ENCODE peak calls at places on chromosomes 5 and 9, in four cellular contexts. L is mammary epithelial cell, J is upper lobe of left lung, C is Peyer's patch. V is an unnamed sample.

GRCh38 chr5:140220032-140220697 is 45.2 kb downstream of the CYSTM1 start:
- DNase-seq in L (peak; percentile 74), J (no peak), C (no peak), V (no peak)

GRCh38 chr9:105055922-105056321 is 128.0 kb upstream of the ABCA1 start:
- DNase-seq in L (no peak), J (no peak), C (no peak), V (no peak)

GRCh38 chr5:138330813-138331448 is 673 bp downstream of the CDC25C start:
- DNase-seq in L (peak; percentile 40), J (no peak), C (no peak), V (no peak)

GRCh38 chr5:177302354-177303110 is 987 bp downstream of the RAB24 start:
- DNase-seq in L (no peak), J (no peak), C (no peak), V (no peak)

GRCh38 chr9:114336699-114337395 is 7.2 kb downstream of the ORM2 start:
- DNase-seq in L (no peak), J (peak; percentile 76), C (no peak), V (no peak)

GRCh38 chr5:126464016-126464415 is 40.8 kb downstream of the GRAMD2B start:
- DNase-seq in L (no peak), J (no peak), C (no peak), V (no peak)

GRCh38 chr9:15837079-15837679 is 284.3 kb downstream of the CCDC171 start:
- DNase-seq in L (peak; percentile 45), J (no peak), C (peak; percentile 50), V (no peak)

GRCh38 chr5:110917161-110917875 is 154.2 kb upstream of the TSLP start:
- DNase-seq in L (no peak), J (no peak), C (no peak), V (no peak)

GRCh38 chr5:103433216-103433615 is 129.4 kb downstream of the NUDT12 start:
- DNase-seq in L (no peak), J (no peak), C (no peak), V (no peak)

GRCh38 chr5:63960646-63961045 is 1.6 kb downstream of the HTR1A start:
- DNase-seq in L (no peak), J (peak; percentile 62), C (no peak), V (no peak)

GRCh38 chr9:6869081-6869948 is 111.5 kb downstream of the KDM4C start:
- DNase-seq in L (no peak), J (no peak), C (no peak), V (no peak)

GRCh38 chr9:2039294-2040180 is 24.4 kb downstream of the SMARCA2 start:
- DNase-seq in L (no peak), J (peak; percentile 52), C (no peak), V (no peak)

GRCh38 chr9:109441296-109441695 is 56.8 kb downstream of the PTPN3 start:
- DNase-seq in L (no peak), J (no peak), C (no peak), V (no peak)

GRCh38 chr9:118782790-118783463 is 586.3 kb downstream of the BRINP1 start:
- DNase-seq in L (no peak), J (no peak), C (no peak), V (no peak)

GRCh38 chr5:141650851-141651727 is at the start of gene FCHSD1:
- DNase-seq in L (peak; percentile 64), J (peak; percentile 98), C (peak; percentile 96), V (peak; percentile 74)

GRCh38 chr9:128887914-128888350 is 6.0 kb downstream of the LRRC8A start:
- DNase-seq in L (peak; percentile 24), J (no peak), C (no peak), V (no peak)

GRCh38 chr9:131310833-131311554 is 21.5 kb downstream of the PLPP7 start:
- DNase-seq in L (no peak), J (no peak), C (peak; percentile 70), V (peak; percentile 24)

GRCh38 chr5:308672-309271 is 12.7 kb upstream of the AHRR start:
- DNase-seq in L (no peak), J (no peak), C (no peak), V (no peak)

GRCh38 chr9:68762570-68762969 is 57.5 kb downstream of the PIP5K1B start:
- DNase-seq in L (no peak), J (no peak), C (no peak), V (no peak)

GRCh38 chr9:20343325-20343724 is 279.0 kb downstream of the MLLT3 start:
- DNase-seq in L (no peak), J (no peak), C (no peak), V (no peak)

GRCh38 chr5:154189819-154190651 is 498 bp upstream of the GALNT10 start:
- DNase-seq in L (peak; percentile 78), J (peak; percentile 95), C (peak; percentile 93), V (peak; percentile 74)

GRCh38 chr5:135328128-135328687 is 70.8 kb downstream of the MACROH2A1 start:
- DNase-seq in L (no peak), J (no peak), C (no peak), V (no peak)

GRCh38 chr9:95012035-95012708 is 285.7 kb downstream of the AOPEP start:
- DNase-seq in L (no peak), J (no peak), C (no peak), V (no peak)

GRCh38 chr9:108272350-108272899 is 583.4 kb downstream of the ACTL7B start:
- DNase-seq in L (peak; percentile 55), J (no peak), C (peak; percentile 66), V (no peak)

GRCh38 chr9:38227061-38227540 is 158.1 kb upstream of the SHB start:
- DNase-seq in L (peak; percentile 95), J (peak; percentile 39), C (peak; percentile 56), V (peak; percentile 33)

GRCh38 chr5:154477382-154478223 is 424 bp downstream of the HAND1 start:
- DNase-seq in L (no peak), J (peak; percentile 86), C (no peak), V (no peak)

GRCh38 chr9:134932656-134933055 is 14.9 kb upstream of the FCN1 start:
- DNase-seq in L (no peak), J (no peak), C (no peak), V (no peak)

GRCh38 chr5:44875661-44876250 is 67.0 kb downstream of the MRPS30 start:
- DNase-seq in L (peak; percentile 96), J (no peak), C (no peak), V (no peak)

GRCh38 chr9:91515074-91515687 is 91.5 kb upstream of the NFIL3 start:
- DNase-seq in L (peak; percentile 60), J (no peak), C (peak; percentile 56), V (no peak)

GRCh38 chr9:88538311-88539085 is 3.5 kb downstream of the NXNL2 start:
- DNase-seq in L (no peak), J (no peak), C (no peak), V (no peak)

GRCh38 chr9:132869266-132869665 is 8.8 kb downstream of the AK8 start:
- DNase-seq in L (no peak), J (no peak), C (no peak), V (no peak)

GRCh38 chr9:89842267-89842768 is 237.5 kb downstream of the GADD45G start:
- DNase-seq in L (no peak), J (no peak), C (peak; percentile 86), V (no peak)

GRCh38 chr5:121805931-121806330 is 45.8 kb upstream of the FTMT start:
- DNase-seq in L (peak; percentile 43), J (no peak), C (no peak), V (no peak)

GRCh38 chr5:158485604-158486081 is 614.1 kb downstream of the EBF1 start:
- DNase-seq in L (no peak), J (no peak), C (no peak), V (no peak)

GRCh38 chr5:158484968-158485367 is 614.7 kb downstream of the EBF1 start:
- DNase-seq in L (no peak), J (no peak), C (no peak), V (no peak)

GRCh38 chr5:158483202-158483870 is 616.4 kb downstream of the EBF1 start:
- DNase-seq in L (no peak), J (no peak), C (no peak), V (no peak)

GRCh38 chr5:158484246-158484645 is 615.5 kb downstream of the EBF1 start:
- DNase-seq in L (no peak), J (no peak), C (no peak), V (no peak)

GRCh38 chr5:158482201-158482600 is 617.5 kb downstream of the EBF1 start:
- DNase-seq in L (no peak), J (no peak), C (no peak), V (no peak)
- H3K9me3 ChIP-seq in L (no peaks in the 10 kb centered on the region), J (no peaks in the 10 kb centered on the region), C (no peaks in the 10 kb centered on the region), V (no peaks in the 10 kb centered on the region)

GRCh38 chr5:74367241-74367733 is 273.2 kb downstream of the ENC1 start:
- DNase-seq in L (no peak), J (no peak), C (no peak), V (no peak)
- H3K9me3 ChIP-seq in L (no peaks in the 10 kb centered on the region), J (no peaks in the 10 kb centered on the region), C (no peaks in the 10 kb centered on the region), V (no peaks in the 10 kb centered on the region)

DNA sequence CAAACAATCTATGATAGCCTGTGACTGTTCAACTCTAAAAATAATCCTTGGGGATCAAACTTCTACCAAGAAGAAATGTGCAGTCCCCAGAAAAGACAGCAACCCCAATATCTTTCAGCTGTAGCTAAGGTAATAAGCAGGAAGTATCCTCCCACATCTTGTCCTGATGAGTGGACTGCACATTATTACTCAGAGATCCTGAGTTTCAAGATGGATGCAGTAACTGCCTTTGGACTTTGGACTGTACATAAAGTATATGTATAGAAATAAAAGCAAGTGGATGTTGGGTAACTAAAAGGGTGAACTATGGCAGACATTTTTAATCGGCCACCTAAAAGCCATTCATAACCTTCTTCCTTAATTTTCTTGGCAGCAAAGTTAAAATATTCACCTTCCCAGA is 45.1 kb downstream of the SMIM23 start:
- DNase-seq in L (peak; percentile 42), J (no peak), C (no peak), V (no peak)
- H3K9me3 ChIP-seq in L (no peaks in the 10 kb centered on the region), J (no peaks in the 10 kb centered on the region), C (no peaks in the 10 kb centered on the region), V (no peaks in the 10 kb centered on the region)

GRCh38 chr9:26062172-26062571 is 383.9 kb upstream of the TUSC1 start:
- DNase-seq in L (no peak), J (no peak), C (no peak), V (no peak)

DNA sequence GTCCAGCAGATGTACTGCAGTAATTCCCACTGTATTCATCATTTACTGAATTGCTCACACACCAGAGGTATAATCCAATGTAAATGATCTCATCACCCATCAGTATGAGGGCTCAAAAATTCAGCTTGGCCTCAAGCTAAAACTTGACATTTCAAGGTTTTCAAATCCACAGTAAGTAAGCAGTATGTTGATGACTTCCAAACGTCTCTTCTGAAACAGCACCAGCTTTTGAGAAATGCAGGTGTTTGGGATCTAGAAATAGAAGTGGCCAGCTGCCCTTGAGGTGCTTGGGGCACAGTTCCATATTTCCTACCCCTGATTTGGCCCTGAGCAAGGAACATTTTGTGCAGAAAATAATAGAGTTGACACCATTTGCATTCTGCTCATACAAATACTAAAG is 388.0 kb upstream of the TUSC1 start:
- DNase-seq in L (no peak), J (no peak), C (no peak), V (no peak)
- H3K9me3 ChIP-seq in L (no peaks in the 10 kb centered on the region), J (no peaks in the 10 kb centered on the region), C (no peaks in the 10 kb centered on the region), V (no peaks in the 10 kb centered on the region)

GRCh38 chr9:101418518-101419111 is 17.0 kb downstream of the ALDOB start:
- DNase-seq in L (peak; percentile 48), J (no peak), C (no peak), V (no peak)
- H3K9me3 ChIP-seq in L (peaks cover 3% of the 10 kb centered on the region), J (peaks cover 30% of the 10 kb centered on the region), C (peaks cover 6% of the 10 kb centered on the region), V (peaks cover 17% of the 10 kb centered on the region)

GRCh38 chr5:3929799-3930198 is 334.2 kb downstream of the IRX1 start:
- DNase-seq in L (no peak), J (peak; percentile 1), C (no peak), V (no peak)

GRCh38 chr5:3931976-3932375 is 336.3 kb downstream of the IRX1 start:
- DNase-seq in L (no peak), J (peak; percentile 4), C (no peak), V (no peak)
- H3K9me3 ChIP-seq in L (peaks cover 3% of the 10 kb centered on the region), J (no peaks in the 10 kb centered on the region), C (no peaks in the 10 kb centered on the region), V (no peaks in the 10 kb centered on the region)

GRCh38 chr5:124080256-124080655 is 568.3 kb downstream of the CSNK1G3 start:
- DNase-seq in L (peak; percentile 76), J (no peak), C (no peak), V (no peak)
- H3K9me3 ChIP-seq in L (no peaks in the 10 kb centered on the region), J (no peaks in the 10 kb centered on the region), C (no peaks in the 10 kb centered on the region), V (no peaks in the 10 kb centered on the region)

V was measured in T-helper 17 cell.